ENCODE peak calls at places on chromosomes 12 and 14, in four cellular contexts. C, Q, E and A are unnamed samples.

GRCh38 chr14:22820731-22821130 is 5.5 kb upstream of the SLC7A7 start:
- DNase-seq in C (no peak), Q (no peak), E (no peak), A (no peak)

GRCh38 chr12:22626429-22626828 is 1.5 kb downstream of the ETNK1 start:
- DNase-seq in C (peak; percentile 20), Q (no peak), E (no peak), A (no peak)

GRCh38 chr14:33652566-33653320 is 298.1 kb downstream of the EGLN3 start:
- DNase-seq in C (no peak), Q (no peak), E (no peak), A (no peak)

GRCh38 chr12:63206494-63206893 is 55.5 kb upstream of the AVPR1A start:
- DNase-seq in C (no peak), Q (no peak), E (no peak), A (no peak)

GRCh38 chr12:110100315-110100970 is 23.7 kb upstream of the IFT81 start:
- DNase-seq in C (peak; percentile 93), Q (peak; percentile 70), E (peak; percentile 44), A (peak; percentile 80)

GRCh38 chr12:68899251-68899771 is 33.7 kb downstream of the CPM start:
- DNase-seq in C (no peak), Q (peak; percentile 46), E (no peak), A (no peak)

GRCh38 chr14:32698831-32699230 is 239.8 kb upstream of the NPAS3 start:
- DNase-seq in C (no peak), Q (no peak), E (no peak), A (no peak)

GRCh38 chr12:6980740-6981139 is 10.0 kb downstream of the EMG1 start:
- DNase-seq in C (no peak), Q (peak; percentile 76), E (no peak), A (no peak)

GRCh38 chr14:87241018-87241779 is 751.8 kb downstream of the GALC start:
- DNase-seq in C (no peak), Q (no peak), E (no peak), A (no peak)

GRCh38 chr14:103897075-103897947 is 30.9 kb upstream of the TDRD9 start:
- DNase-seq in C (no peak), Q (peak; percentile 28), E (no peak), A (no peak)

GRCh38 chr12:131559517-131560516 is 151.1 kb upstream of the SFSWAP start:
- DNase-seq in C (no peak), Q (no peak), E (no peak), A (no peak)

GRCh38 chr14:74578479-74578878 is 33.6 kb downstream of the LTBP2 start:
- DNase-seq in C (no peak), Q (no peak), E (no peak), A (no peak)

GRCh38 chr12:99600388-99600787 is 47.2 kb upstream of the GARIN6 start:
- DNase-seq in C (peak; percentile 37), Q (no peak), E (no peak), A (no peak)

GRCh38 chr12:130101370-130101769 is 60.9 kb upstream of the FZD10 start:
- DNase-seq in C (no peak), Q (no peak), E (no peak), A (no peak)

GRCh38 chr12:47408171-47408871 is 297.5 kb downstream of the RPAP3 start:
- DNase-seq in C (peak; percentile 40), Q (peak; percentile 6), E (no peak), A (peak; percentile 18)

GRCh38 chr12:54407183-54407905 is 11.7 kb downstream of the ITGA5 start:
- DNase-seq in C (no peak), Q (no peak), E (no peak), A (no peak)

GRCh38 chr12:20557076-20557475 is 138.1 kb upstream of the SLCO1C1 start:
- DNase-seq in C (no peak), Q (no peak), E (no peak), A (no peak)

GRCh38 chr14:64702493-64703392 is 1.5 kb upstream of the PLEKHG3 start:
- DNase-seq in C (no peak), Q (no peak), E (no peak), A (no peak)
- H3K4me1 ChIP-seq in C (no peaks in the 10 kb centered on the region), Q (peaks cover 43% of the 10 kb centered on the region), E (peaks cover 55% of the 10 kb centered on the region), A (peaks cover 7% of the 10 kb centered on the region)

GRCh38 chr14:44961151-44961729 is 507 bp downstream of the KLHL28 start:
- DNase-seq in C (no peak), Q (no peak), E (no peak), A (peak; percentile 28)

GRCh38 chr14:44963775-44964380 is 1.9 kb downstream of the TOGARAM1 start:
- DNase-seq in C (no peak), Q (peak; percentile 41), E (no peak), A (no peak)

GRCh38 chr14:44961730-44962572 is at the start of the genes KLHL28 and TOGARAM1:
- DNase-seq in C (peak; percentile 100), Q (peak; percentile 100), E (peak; percentile 95), A (peak; percentile 93)

GRCh38 chr14:44960646-44961045 is 1.1 kb downstream of the KLHL28 start:
- DNase-seq in C (no peak), Q (no peak), E (no peak), A (no peak)

DNA sequence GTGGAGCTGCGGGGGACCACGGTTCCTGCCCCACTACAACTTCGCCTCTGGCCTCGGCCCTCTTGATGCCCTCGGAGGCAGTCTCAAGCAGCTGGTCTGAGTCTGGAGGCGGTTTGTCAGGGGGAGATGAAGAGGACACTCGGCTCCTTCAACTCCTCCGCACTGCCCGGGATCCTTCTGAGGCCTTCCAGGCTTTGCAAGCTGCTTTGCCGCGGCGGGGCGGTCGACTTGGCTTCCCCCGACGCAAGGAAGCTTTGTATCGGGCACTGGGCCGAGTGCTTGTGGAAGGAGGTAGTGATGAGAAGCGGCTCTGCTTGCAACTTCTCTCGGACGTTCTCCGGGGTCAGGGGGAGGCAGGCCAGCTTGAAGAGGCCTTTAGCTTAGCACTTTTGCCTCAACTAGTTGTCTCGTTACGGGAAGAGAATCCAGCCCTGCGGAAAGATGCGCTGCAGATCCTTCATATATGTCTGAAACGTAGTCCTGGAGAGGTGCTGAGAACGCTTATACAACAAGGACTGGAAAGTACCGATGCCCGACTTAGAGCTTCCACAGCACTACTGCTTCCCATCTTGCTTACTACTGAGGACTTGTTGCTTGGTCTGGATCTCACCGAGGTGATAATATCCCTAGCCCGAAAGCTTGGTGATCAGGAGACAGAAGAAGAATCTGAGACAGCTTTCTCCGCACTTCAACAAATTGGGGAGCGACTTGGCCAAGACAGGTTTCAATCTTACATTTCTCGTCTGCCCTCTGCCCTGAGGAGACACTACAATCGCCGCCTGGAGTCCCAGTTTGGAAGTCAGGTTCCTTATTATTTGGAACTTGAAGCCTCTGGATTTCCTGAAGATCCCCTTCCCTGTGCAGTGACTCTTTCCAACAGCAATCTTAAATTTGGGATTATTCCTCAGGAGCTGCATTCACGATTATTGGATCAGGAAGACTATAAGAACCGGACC is 861 bp downstream of the TOGARAM1 start:
- DNase-seq in C (no peak), Q (no peak), E (no peak), A (no peak)
- TF ChIP-seq SUZ12 in C (no peak), Q (no peak), E (no peak), A (no peak)

DNA sequence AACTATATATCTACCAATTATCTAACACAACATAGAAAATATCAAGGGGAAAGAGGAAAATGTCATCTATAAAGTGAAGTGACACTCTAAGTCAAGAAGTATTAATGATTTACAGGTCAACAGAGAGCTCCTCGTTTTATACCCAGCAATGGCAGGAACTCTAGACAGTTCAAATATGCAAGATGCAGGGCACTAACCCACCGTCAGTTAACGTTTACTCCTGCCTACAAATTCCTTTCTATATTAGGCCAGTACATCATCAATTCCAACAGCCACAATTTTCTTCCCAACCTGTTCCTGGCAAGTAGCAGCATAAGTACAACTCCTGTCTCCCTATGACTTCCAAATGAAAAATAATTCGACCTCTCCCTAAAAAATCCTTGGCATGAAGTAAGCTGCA is 9.0 kb upstream of the KANSL2 start:
- DNase-seq in C (no peak), Q (no peak), E (no peak), A (no peak)
- TF ChIP-seq ZNF274 in C (no peak), Q (no peak), E (no peak), A (no peak)

DNA sequence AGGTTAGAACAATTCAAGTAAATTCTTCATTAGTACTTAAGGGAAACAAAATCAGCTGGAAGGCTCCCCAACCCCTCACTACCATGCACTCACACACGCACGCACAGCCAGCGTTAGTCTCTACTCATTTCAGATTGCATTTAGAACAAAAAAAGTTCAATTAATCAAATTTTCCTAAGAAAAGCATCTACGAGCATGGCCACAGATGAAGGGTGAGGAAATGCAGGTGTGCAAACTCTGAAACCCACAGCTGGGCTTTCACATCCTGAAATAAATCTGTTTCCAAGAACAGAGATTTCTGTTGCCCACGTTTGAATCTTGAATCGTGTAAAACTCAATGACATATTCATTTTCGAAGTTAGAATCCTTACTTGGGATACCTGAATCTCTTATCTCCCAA is 62.6 kb downstream of the SEL1L start:
- DNase-seq in C (no peak), Q (no peak), E (no peak), A (no peak)
- H3K4me1 ChIP-seq in C (peaks cover 54% of the 10 kb centered on the region), Q (no peaks in the 10 kb centered on the region), E (no peaks in the 10 kb centered on the region), A (no peaks in the 10 kb centered on the region)

DNA sequence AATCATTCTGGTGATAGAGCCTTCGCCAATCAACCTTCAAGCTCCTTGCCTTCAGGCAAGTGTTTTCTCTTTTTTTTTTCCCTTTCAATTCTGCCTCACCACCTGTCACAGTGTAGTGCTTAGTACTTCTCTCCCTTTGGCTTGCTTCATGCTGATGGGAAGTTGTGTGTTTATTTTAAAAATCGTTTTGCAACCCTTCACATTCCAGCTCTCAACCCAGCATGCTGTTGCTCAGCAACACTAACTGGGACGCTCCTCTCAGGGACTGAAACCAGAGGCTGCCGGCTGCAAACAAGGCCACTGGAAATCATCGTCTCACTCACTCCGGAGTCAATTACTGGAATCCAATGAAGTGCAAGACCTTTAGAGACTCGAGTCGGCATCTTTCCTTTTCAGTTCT is 342.7 kb downstream of the PRKD1 start:
- DNase-seq in C (no peak), Q (peak; percentile 32), E (no peak), A (peak; percentile 3)
- TF ChIP-seq SUZ12 in C (no peak), Q (no peak), E (no peak), A (no peak)

GRCh38 chr14:60430276-60430675 is 55.6 kb downstream of the C14orf39 start:
- DNase-seq in C (no peak), Q (no peak), E (no peak), A (no peak)
- TF ChIP-seq ZNF274 in C (no peak), Q (no peak), E (no peak), A (no peak)

GRCh38 chr12:122981036-122981471 is 573 bp downstream of the ARL6IP4 start:
- DNase-seq in C (no peak), Q (no peak), E (no peak), A (no peak)

GRCh38 chr12:122980192-122981035 is at the start of gene ARL6IP4:
- DNase-seq in C (no peak), Q (no peak), E (no peak), A (peak; percentile 47)

GRCh38 chr12:122978507-122978955 is 1.9 kb upstream of the ARL6IP4 start:
- DNase-seq in C (no peak), Q (no peak), E (no peak), A (no peak)

GRCh38 chr12:122979001-122979907 is 1.2 kb upstream of the ARL6IP4 start:
- DNase-seq in C (no peak), Q (no peak), E (no peak), A (no peak)

GRCh38 chr12:122979908-122980191 is 631 bp upstream of the ARL6IP4 start:
- DNase-seq in C (no peak), Q (no peak), E (no peak), A (no peak)
- H3K4me1 ChIP-seq in C (peaks cover 30% of the 10 kb centered on the region), Q (peaks cover 74% of the 10 kb centered on the region), E (peaks cover 20% of the 10 kb centered on the region), A (peaks cover 32% of the 10 kb centered on the region)

GRCh38 chr14:24398943-24399801 is at the start of gene NYNRIN:
- DNase-seq in C (no peak), Q (no peak), E (no peak), A (no peak)
- TF ChIP-seq SUZ12 in C (no peak), Q (no peak), E (no peak), A (no peak)